ENCODE peak calls at places on chromosomes 1 and 21, in five cellular contexts. One of them, this sample, is unnamed.

GRCh38 chr1:248834343-248834940 is 3.6 kb upstream of the ZNF672 start:
- DNase-seq in Peyer's patch: no peak
- DNase-seq in mesendoderm: no peak
- DNase-seq in neural progenitor cell: no peak
- DNase-seq in dorsolateral prefrontal cortex: no peak
- DNase-seq in this sample: no peak

GRCh38 chr21:43597052-43597451 is 62.2 kb downstream of the HSF2BP start:
- DNase-seq in Peyer's patch: no peak
- DNase-seq in mesendoderm: peak; percentile 36
- DNase-seq in neural progenitor cell: no peak
- DNase-seq in dorsolateral prefrontal cortex: no peak
- DNase-seq in this sample: peak; percentile 87

GRCh38 chr1:65469889-65470340 is 49.4 kb downstream of the LEPR start:
- DNase-seq in Peyer's patch: no peak
- DNase-seq in mesendoderm: no peak
- DNase-seq in neural progenitor cell: no peak
- DNase-seq in dorsolateral prefrontal cortex: no peak
- DNase-seq in this sample: peak; percentile 34

GRCh38 chr1:162709132-162709860 is 77.0 kb downstream of the DDR2 start:
- DNase-seq in Peyer's patch: no peak
- DNase-seq in mesendoderm: peak; percentile 71
- DNase-seq in neural progenitor cell: no peak
- DNase-seq in dorsolateral prefrontal cortex: no peak
- DNase-seq in this sample: no peak

GRCh38 chr1:228214921-228215662 is 7.2 kb downstream of the OBSCN start:
- DNase-seq in Peyer's patch: no peak
- DNase-seq in mesendoderm: no peak
- DNase-seq in neural progenitor cell: no peak
- DNase-seq in dorsolateral prefrontal cortex: no peak
- DNase-seq in this sample: no peak

GRCh38 chr1:48469616-48470500 is 2.1 kb downstream of the SPATA6 start:
- DNase-seq in Peyer's patch: no peak
- DNase-seq in mesendoderm: peak; percentile 11
- DNase-seq in neural progenitor cell: peak; percentile 8
- DNase-seq in dorsolateral prefrontal cortex: peak; percentile 59
- DNase-seq in this sample: peak; percentile 60

GRCh38 chr1:2443285-2444137 is 31.1 kb upstream of the PEX10 start:
- DNase-seq in Peyer's patch: no peak
- DNase-seq in mesendoderm: no peak
- DNase-seq in neural progenitor cell: peak; percentile 81
- DNase-seq in dorsolateral prefrontal cortex: peak; percentile 64
- DNase-seq in this sample: no peak

GRCh38 chr1:158121604-158122254 is 59.0 kb upstream of the CD1D start:
- DNase-seq in Peyer's patch: no peak
- DNase-seq in mesendoderm: peak; percentile 85
- DNase-seq in neural progenitor cell: peak; percentile 82
- DNase-seq in dorsolateral prefrontal cortex: no peak
- DNase-seq in this sample: peak; percentile 27

GRCh38 chr1:201702936-201703335 is 126.0 kb upstream of the IPO9 start:
- DNase-seq in Peyer's patch: no peak
- DNase-seq in mesendoderm: peak; percentile 95
- DNase-seq in neural progenitor cell: peak; percentile 84
- DNase-seq in dorsolateral prefrontal cortex: peak; percentile 29
- DNase-seq in this sample: no peak
- H3K27ac ChIP-seq in Peyer's patch: peak overlapping the region; percentile 45
- H3K27ac ChIP-seq in mesendoderm: no peak overlapping the region
- H3K27ac ChIP-seq in neural progenitor cell: no peak overlapping the region
- H3K27ac ChIP-seq in dorsolateral prefrontal cortex: peak overlapping the region; percentile 78
- H3K27ac ChIP-seq in this sample: peak overlapping the region; percentile 8

GRCh38 chr1:61183471-61184034 is 101.2 kb downstream of the NFIA start:
- DNase-seq in Peyer's patch: no peak
- DNase-seq in mesendoderm: no peak
- DNase-seq in neural progenitor cell: no peak
- DNase-seq in dorsolateral prefrontal cortex: peak; percentile 53
- DNase-seq in this sample: peak; percentile 42
- H3K27ac ChIP-seq in Peyer's patch: peak overlapping the region; percentile 72
- H3K27ac ChIP-seq in mesendoderm: no peak overlapping the region
- H3K27ac ChIP-seq in neural progenitor cell: no peak overlapping the region
- H3K27ac ChIP-seq in dorsolateral prefrontal cortex: peak overlapping the region; percentile 96
- H3K27ac ChIP-seq in this sample: peak overlapping the region; percentile 68

DNA sequence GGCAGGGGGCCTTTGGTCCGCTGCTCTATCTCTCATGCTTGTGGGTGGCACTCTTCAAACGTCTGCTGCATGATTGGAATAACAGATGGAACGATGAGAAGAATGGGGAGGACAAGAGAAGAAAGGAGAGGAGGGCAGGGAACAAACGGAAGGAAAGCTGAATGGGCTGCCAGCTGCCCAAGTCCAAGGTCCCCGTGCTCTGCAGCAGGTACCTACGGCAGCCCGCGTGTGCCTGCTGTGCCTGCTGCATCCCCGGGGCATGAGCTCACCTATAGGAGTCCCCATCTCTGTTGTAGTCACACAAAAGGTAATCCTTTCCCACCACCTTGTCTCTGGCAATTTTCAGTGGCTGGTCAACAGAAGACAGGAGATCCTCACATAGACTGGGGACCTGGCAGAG is 73.1 kb downstream of the SLC66A1 start:
- DNase-seq in Peyer's patch: peak; percentile 80
- DNase-seq in mesendoderm: no peak
- DNase-seq in neural progenitor cell: no peak
- DNase-seq in dorsolateral prefrontal cortex: no peak
- DNase-seq in this sample: no peak
- H3K27ac ChIP-seq in Peyer's patch: peak overlapping the region; percentile 94
- H3K27ac ChIP-seq in mesendoderm: no peak overlapping the region
- H3K27ac ChIP-seq in neural progenitor cell: no peak overlapping the region
- H3K27ac ChIP-seq in dorsolateral prefrontal cortex: no peak overlapping the region
- H3K27ac ChIP-seq in this sample: no peak overlapping the region

GRCh38 chr1:201490708-201491131 is 16.2 kb downstream of the CSRP1 start:
- DNase-seq in Peyer's patch: no peak
- DNase-seq in mesendoderm: no peak
- DNase-seq in neural progenitor cell: no peak
- DNase-seq in dorsolateral prefrontal cortex: no peak
- DNase-seq in this sample: no peak
- H3K27ac ChIP-seq in Peyer's patch: peak overlapping the region; percentile 38
- H3K27ac ChIP-seq in mesendoderm: no peak overlapping the region
- H3K27ac ChIP-seq in neural progenitor cell: no peak overlapping the region
- H3K27ac ChIP-seq in dorsolateral prefrontal cortex: peak overlapping the region; percentile 98
- H3K27ac ChIP-seq in this sample: peak overlapping the region; percentile 35

GRCh38 chr1:53122194-53122846 is 20.1 kb downstream of the SLC1A7 start:
- DNase-seq in Peyer's patch: no peak
- DNase-seq in mesendoderm: no peak
- DNase-seq in neural progenitor cell: no peak
- DNase-seq in dorsolateral prefrontal cortex: no peak
- DNase-seq in this sample: no peak
- H3K27ac ChIP-seq in Peyer's patch: no peak overlapping the region
- H3K27ac ChIP-seq in mesendoderm: no peak overlapping the region
- H3K27ac ChIP-seq in neural progenitor cell: no peak overlapping the region
- H3K27ac ChIP-seq in dorsolateral prefrontal cortex: no peak overlapping the region
- H3K27ac ChIP-seq in this sample: no peak overlapping the region

GRCh38 chr1:232621050-232621449 is 8.9 kb downstream of the SIPA1L2 start:
- DNase-seq in Peyer's patch: no peak
- DNase-seq in mesendoderm: no peak
- DNase-seq in neural progenitor cell: no peak
- DNase-seq in dorsolateral prefrontal cortex: no peak
- DNase-seq in this sample: no peak
- H3K27ac ChIP-seq in Peyer's patch: peak overlapping the region; percentile 71
- H3K27ac ChIP-seq in mesendoderm: no peak overlapping the region
- H3K27ac ChIP-seq in neural progenitor cell: no peak overlapping the region
- H3K27ac ChIP-seq in dorsolateral prefrontal cortex: peak overlapping the region; percentile 71
- H3K27ac ChIP-seq in this sample: no peak overlapping the region

DNA sequence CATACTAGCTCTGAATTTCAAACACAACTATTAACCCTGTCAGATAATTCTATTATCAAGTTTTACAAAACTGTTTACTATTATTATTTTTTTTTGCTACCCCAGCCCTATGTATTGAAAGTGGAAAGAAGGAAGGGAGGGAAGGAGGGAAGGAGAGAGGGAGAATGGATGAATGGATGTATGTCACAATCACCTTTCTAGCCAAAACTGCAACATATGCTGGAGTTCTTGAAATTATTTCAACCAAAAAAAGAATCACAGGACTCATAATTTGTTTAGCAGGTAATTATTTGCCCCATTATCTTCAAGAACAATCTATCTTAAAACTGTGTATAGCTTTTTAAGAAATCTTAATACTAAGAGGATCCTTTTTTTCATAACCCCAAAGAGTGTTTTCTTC is 5.4 kb downstream of the NRIP1 start:
- DNase-seq in Peyer's patch: no peak
- DNase-seq in mesendoderm: no peak
- DNase-seq in neural progenitor cell: no peak
- DNase-seq in dorsolateral prefrontal cortex: no peak
- DNase-seq in this sample: no peak
- H3K27ac ChIP-seq in Peyer's patch: peak overlapping the region; percentile 36
- H3K27ac ChIP-seq in mesendoderm: no peak overlapping the region
- H3K27ac ChIP-seq in neural progenitor cell: no peak overlapping the region
- H3K27ac ChIP-seq in dorsolateral prefrontal cortex: no peak overlapping the region
- H3K27ac ChIP-seq in this sample: peak overlapping the region; percentile 74

GRCh38 chr1:8666394-8667167 is 150.9 kb downstream of the RERE start:
- DNase-seq in Peyer's patch: no peak
- DNase-seq in mesendoderm: no peak
- DNase-seq in neural progenitor cell: no peak
- DNase-seq in dorsolateral prefrontal cortex: no peak
- DNase-seq in this sample: no peak
- H3K27ac ChIP-seq in Peyer's patch: peak overlapping the region; percentile 15
- H3K27ac ChIP-seq in mesendoderm: no peak overlapping the region
- H3K27ac ChIP-seq in neural progenitor cell: no peak overlapping the region
- H3K27ac ChIP-seq in dorsolateral prefrontal cortex: peak overlapping the region; percentile 11
- H3K27ac ChIP-seq in this sample: no peak overlapping the region

DNA sequence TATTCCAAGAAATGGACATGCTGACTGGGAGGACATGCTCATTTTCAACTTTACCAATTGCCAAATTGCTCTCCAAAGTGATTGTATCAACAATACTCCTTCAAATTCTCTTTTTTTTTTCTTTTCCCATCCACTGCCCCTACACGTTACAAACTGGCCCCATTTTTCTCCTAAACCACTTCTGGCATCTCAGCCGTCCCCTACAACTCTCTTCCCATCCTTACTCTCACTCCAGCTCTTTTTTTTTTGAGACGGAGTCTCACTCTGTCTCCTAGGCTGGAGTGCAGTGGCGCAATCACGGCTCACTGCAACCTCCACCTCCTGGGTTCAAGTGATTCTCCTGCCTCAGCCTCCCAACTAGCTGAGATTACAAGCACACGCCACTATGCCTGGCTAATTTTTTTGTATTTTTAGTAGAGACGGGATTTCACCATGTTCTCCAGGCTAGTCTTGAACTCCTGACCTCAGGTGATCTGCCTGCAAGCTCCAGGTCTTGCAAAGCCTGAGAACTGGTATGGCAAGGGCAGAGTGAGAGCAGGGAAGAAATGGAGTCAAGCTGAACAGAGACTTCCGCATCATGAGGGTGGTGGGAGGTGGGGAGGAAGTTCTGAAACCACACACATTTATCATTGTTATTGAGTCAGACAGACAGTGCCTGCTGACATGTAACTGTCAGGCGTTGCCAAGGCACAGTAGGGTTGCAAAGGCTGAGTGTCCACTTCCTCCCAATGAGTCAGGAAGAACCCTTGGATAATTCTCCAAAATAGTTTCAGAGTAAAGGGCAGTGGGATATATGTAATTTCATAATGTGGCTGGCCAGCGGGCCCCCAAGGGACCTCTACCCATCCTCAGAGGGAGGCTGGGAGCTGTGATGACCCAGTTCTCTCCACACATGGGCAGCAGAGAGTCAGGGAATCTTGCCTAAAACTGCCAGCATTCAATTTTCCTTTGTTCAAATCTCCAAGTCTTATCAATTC is 17.4 kb downstream of the CELA3A start:
- DNase-seq in Peyer's patch: no peak
- DNase-seq in mesendoderm: no peak
- DNase-seq in neural progenitor cell: no peak
- DNase-seq in dorsolateral prefrontal cortex: no peak
- DNase-seq in this sample: peak; percentile 96
- H3K27ac ChIP-seq in Peyer's patch: peak overlapping the region; percentile 65
- H3K27ac ChIP-seq in mesendoderm: no peak overlapping the region
- H3K27ac ChIP-seq in neural progenitor cell: no peak overlapping the region
- H3K27ac ChIP-seq in dorsolateral prefrontal cortex: no peak overlapping the region
- H3K27ac ChIP-seq in this sample: peak overlapping the region; percentile 62

This sample was measured in brain microvascular endothelial cell.